ENCODE peak calls at places on chromosome 17, in seven cellular contexts. F is ureter; M is stimulated activated CD4-positive, alpha-beta T cell treated with anti-CD3 and anti-CD28 coated beads, Interleukin-12 subunit alpha, Interleukin-12 subunit beta, amount 100 ng/mL, for 4 hours; V is transverse colon; N is heart left ventricle; D is activated naive CD4-positive, alpha-beta T cell treated with Interleukin-2 at 50 U/mL for 16 hours; Q is SW480. P is an unnamed sample.

GRCh38 chr17:71792966-71793365 is 327.9 kb upstream of the SOX9 start:
- DNase-seq in N (no peak), F (no peak), V (no peak), M (no peak), Q (no peak), D (no peak), P (no peak)

GRCh38 chr17:65550075-65550635 is 11.3 kb downstream of the AXIN2 start:
- DNase-seq in Q (no peak), M (no peak), F (no peak), D (no peak), V (no peak), N (no peak), P (no peak)

GRCh38 chr17:1078831-1079561 is 82.1 kb downstream of the TIMM22 start:
- DNase-seq in M (no peak), D (no peak), F (no peak), N (peak), V (no peak), Q (no peak), P (peak)

GRCh38 chr17:74981318-74981978 is 6.0 kb upstream of the CDR2L start:
- DNase-seq in M (no peak), V (no peak), Q (no peak), F (no peak), D (no peak), N (no peak), P (no peak)

GRCh38 chr17:8292639-8293395 is 2.4 kb downstream of the SLC25A35 start:
- DNase-seq in Q (no peak), N (no peak), F (no peak), M (no peak), V (no peak), D (no peak), P (no peak)

GRCh38 chr17:73630957-73631595 is 13.2 kb downstream of the SDK2 start:
- DNase-seq in M (no peak), D (no peak), Q (no peak), V (no peak), F (no peak), N (no peak), P (no peak)

GRCh38 chr17:15361151-15361550 is 19.8 kb upstream of the TEKT3 start:
- DNase-seq in D (no peak), Q (no peak), V (no peak), F (no peak), N (no peak), M (no peak), P (no peak)

GRCh38 chr17:54781389-54781788 is 119.3 kb upstream of the TOM1L1 start:
- DNase-seq in V (no peak), F (no peak), Q (no peak), M (no peak), D (no peak), N (no peak), P (no peak)

GRCh38 chr17:45341389-45342158 is 24.8 kb upstream of the MAP3K14 start:
- DNase-seq in V (peak), M (no peak), Q (peak), D (no peak), N (peak), F (peak), P (peak)

GRCh38 chr17:63699638-63700527 is at the start of gene LIMD2:
- DNase-seq in N (peak), D (peak), M (peak), V (peak), F (peak), Q (no peak), P (peak)

GRCh38 chr17:57294075-57294474 is 37.8 kb downstream of the MSI2 start:
- DNase-seq in V (no peak), D (no peak), N (no peak), M (no peak), F (no peak), Q (peak), P (no peak)